ENCODE peak calls at places on chromosomes 5 and 9, in seven cellular contexts. M is HCT116; N is colonic mucosa; A is MM.1S; R is endothelial cell of umbilical vein; F is CD8-positive, alpha-beta T cell; K is heart right ventricle. S is an unnamed sample.

GRCh38 chr9:265209-265900 is 50.7 kb downstream of the DOCK8 start:
- DNase-seq in M (no peak), N (no peak), A (no peak), R (no peak), F (no peak), K (no peak), S (no peak)

GRCh38 chr9:118336167-118336951 is 632.2 kb downstream of the TLR4 start:
- DNase-seq in M (no peak), N (no peak), A (no peak), R (no peak), F (no peak), K (no peak), S (no peak)

GRCh38 chr9:5510991-5511390 is 660 bp downstream of the PDCD1LG2 start:
- DNase-seq in M (no peak), N (no peak), A (no peak), R (no peak), F (no peak), K (no peak), S (no peak)

GRCh38 chr5:380701-381309 is 59.3 kb downstream of the AHRR start:
- DNase-seq in M (no peak), N (peak; percentile 15), A (no peak), R (no peak), F (no peak), K (no peak), S (peak; percentile 52)

GRCh38 chr5:111439473-111440075 is 72.8 kb downstream of the STARD4 start:
- DNase-seq in M (no peak), N (no peak), A (no peak), R (no peak), F (no peak), K (no peak), S (no peak)

GRCh38 chr5:171425596-171426244 is 6.3 kb downstream of the FGF18 start:
- DNase-seq in M (no peak), N (no peak), A (no peak), R (no peak), F (no peak), K (no peak), S (no peak)

GRCh38 chr5:130652178-130652577 is 512.9 kb downstream of the HINT1 start:
- DNase-seq in M (peak; percentile 21), N (no peak), A (no peak), R (peak; percentile 53), F (no peak), K (no peak), S (peak; percentile 26)

GRCh38 chr9:114317665-114318357 is 5.1 kb upstream of the ORM1 start:
- DNase-seq in M (no peak), N (no peak), A (no peak), R (no peak), F (no peak), K (no peak), S (peak; percentile 71)

GRCh38 chr5:96468956-96469355 is 35.9 kb upstream of the PCSK1 start:
- DNase-seq in M (no peak), N (no peak), A (no peak), R (no peak), F (no peak), K (no peak), S (no peak)

GRCh38 chr5:170469414-170469813 is 34.4 kb upstream of the KCNIP1 start:
- DNase-seq in M (no peak), N (no peak), A (no peak), R (no peak), F (no peak), K (no peak), S (no peak)

GRCh38 chr9:108477538-108478006 is 378.2 kb downstream of the ACTL7B start:
- DNase-seq in M (no peak), N (peak; percentile 68), A (no peak), R (peak; percentile 53), F (no peak), K (no peak), S (peak; percentile 91)

GRCh38 chr5:14783689-14784088 is 87.9 kb downstream of the ANKH start:
- DNase-seq in M (no peak), N (no peak), A (no peak), R (no peak), F (no peak), K (no peak), S (no peak)

GRCh38 chr5:102540251-102540812 is 41.5 kb upstream of the SLCO6A1 start:
- DNase-seq in M (no peak), N (no peak), A (no peak), R (no peak), F (no peak), K (no peak), S (no peak)

GRCh38 chr9:101117091-101117490 is 88.6 kb downstream of the PLPPR1 start:
- DNase-seq in M (no peak), N (no peak), A (peak; percentile 21), R (peak; percentile 87), F (no peak), K (no peak), S (no peak)

GRCh38 chr9:71487046-71487445 is 281.3 kb downstream of the CEMIP2 start:
- DNase-seq in M (no peak), N (no peak), A (no peak), R (no peak), F (no peak), K (no peak), S (peak; percentile 5)

GRCh38 chr9:136700959-136701664 is 11.3 kb upstream of the DIPK1B start:
- DNase-seq in M (no peak), N (no peak), A (peak; percentile 53), R (no peak), F (peak; percentile 32), K (no peak), S (no peak)

GRCh38 chr9:117574099-117574498 is 130.1 kb upstream of the TLR4 start:
- DNase-seq in M (no peak), N (no peak), A (no peak), R (no peak), F (no peak), K (no peak), S (no peak)

GRCh38 chr5:135835766-135836165 is 1.3 kb downstream of the SLC25A48 start:
- DNase-seq in M (no peak), N (no peak), A (no peak), R (no peak), F (no peak), K (no peak), S (no peak)
- H3K4me3 ChIP-seq in M (no peak overlapping the region), N (no peak overlapping the region), A (no peak overlapping the region), R (no peak overlapping the region), F (no peak overlapping the region), K (no peak overlapping the region), S (no peak overlapping the region)

GRCh38 chr5:181187500-181188213 is 17.3 kb downstream of the TRIM7 start:
- DNase-seq in M (peak; percentile 86), N (peak; percentile 80), A (peak; percentile 46), R (peak; percentile 81), F (no peak), K (peak; percentile 78), S (peak; percentile 87)

GRCh38 chr5:181189962-181190710 is 14.9 kb downstream of the TRIM7 start:
- DNase-seq in M (no peak), N (peak; percentile 52), A (no peak), R (no peak), F (no peak), K (no peak), S (no peak)

GRCh38 chr5:181186902-181187499 is 18.0 kb downstream of the TRIM7 start:
- DNase-seq in M (no peak), N (no peak), A (no peak), R (peak; percentile 15), F (no peak), K (no peak), S (no peak)

GRCh38 chr5:181189363-181189961 is 15.5 kb downstream of the TRIM7 start:
- DNase-seq in M (no peak), N (peak; percentile 54), A (peak; percentile 52), R (peak; percentile 53), F (no peak), K (no peak), S (peak; percentile 39)

DNA sequence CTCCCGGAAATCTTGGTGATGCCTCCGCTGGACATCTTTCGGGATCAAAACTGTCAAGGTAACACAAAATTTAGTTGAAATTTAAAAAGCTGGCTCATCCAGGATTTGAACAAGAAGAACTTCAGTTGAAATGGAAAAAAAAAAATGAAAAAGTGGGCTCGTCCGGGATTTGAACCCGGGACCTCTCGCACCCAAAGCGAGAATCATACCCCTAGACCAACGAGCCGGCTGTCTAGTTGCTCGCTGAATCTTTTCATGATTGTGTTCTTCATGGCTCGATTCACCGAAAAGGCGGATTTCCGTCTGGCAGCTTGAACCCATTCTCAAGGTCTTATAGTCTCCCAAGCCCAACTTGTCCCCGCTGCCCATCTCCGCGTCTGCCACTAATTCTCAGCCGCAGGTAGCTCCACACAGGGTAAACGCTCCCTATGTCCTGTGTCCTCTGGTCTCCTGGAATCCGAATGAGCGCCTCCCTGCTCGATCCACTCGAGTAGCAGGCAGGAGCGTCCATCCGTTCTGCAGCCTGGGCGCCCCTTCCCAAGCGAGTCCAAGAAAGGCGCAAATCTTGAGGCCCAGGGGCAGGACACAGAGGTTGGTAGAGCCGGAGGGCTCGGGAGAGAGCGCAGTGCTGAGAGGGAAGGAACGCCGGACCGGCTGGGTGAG is 16.2 kb downstream of the TRIM7 start:
- DNase-seq in M (peak; percentile 71), N (peak; percentile 89), A (peak; percentile 80), R (peak; percentile 86), F (peak; percentile 81), K (peak; percentile 81), S (peak; percentile 89)
- TF ChIP-seq CTCF in M (no peak), N (no peak), A (no peak), R (no peak), F (no peak), K (peak; percentile 17), S (no peak)

DNA sequence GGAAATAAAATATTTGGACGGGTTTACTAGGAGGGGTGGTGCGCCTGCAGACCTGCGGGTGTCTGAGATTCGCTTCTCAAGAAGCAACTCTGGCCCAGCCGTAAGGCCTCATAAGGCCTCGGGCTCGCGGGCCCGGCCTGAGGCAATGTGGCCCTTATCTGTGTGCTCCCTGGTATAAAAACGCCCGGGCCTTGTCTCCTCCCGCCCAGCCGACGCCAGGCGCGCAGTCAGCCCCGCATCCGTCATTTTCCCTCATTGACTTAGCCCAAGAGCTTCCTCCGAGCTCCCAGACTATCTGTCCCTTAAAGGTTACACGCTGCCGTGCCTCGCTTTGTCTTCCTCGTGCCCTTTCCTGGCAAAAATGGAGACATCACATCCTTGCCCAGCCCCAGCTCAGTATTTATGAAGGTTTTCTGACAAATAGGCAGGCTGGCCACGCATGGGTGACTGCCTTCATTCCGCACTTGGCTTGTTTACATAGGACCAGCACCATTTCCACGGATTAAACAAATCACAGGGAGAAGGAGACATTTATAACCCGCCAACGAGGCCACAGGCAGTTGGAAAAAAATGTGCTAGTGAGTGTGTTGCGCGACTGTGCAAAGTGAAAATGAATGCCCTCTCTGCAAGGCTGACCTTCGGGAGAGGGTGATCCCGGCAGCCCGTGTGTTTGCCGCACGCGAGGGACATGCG is 74.5 kb upstream of the TBCA start:
- DNase-seq in M (no peak), N (no peak), A (no peak), R (no peak), F (no peak), K (no peak), S (no peak)
- H3K4me3 ChIP-seq in M (no peak overlapping the region), N (peak overlapping the region; percentile 32), A (no peak overlapping the region), R (peak overlapping the region; percentile 44), F (no peak overlapping the region), K (peak overlapping the region; percentile 70), S (no peak overlapping the region)

GRCh38 chr5:54379590-54379989 is 69.2 kb upstream of the ARL15 start:
- DNase-seq in M (no peak), N (no peak), A (no peak), R (no peak), F (no peak), K (no peak), S (no peak)
- TF ChIP-seq CTCF in M (no peak), N (no peak), A (no peak), R (no peak), F (no peak), K (no peak), S (no peak)